ENCODE peak calls at places on chromosomes 7 and 10, in six cellular contexts. R is hepatocyte, H is MM.1S, E is prostate gland, Z is cardiac muscle cell, L is endothelial cell of umbilical vein. A is an unnamed sample.

GRCh38 chr7:30996883-30997282 is 33.1 kb downstream of the GHRHR start:
- DNase-seq in R (no peak), L (no peak), Z (no peak), H (no peak), E (no peak), A (no peak)

GRCh38 chr10:20885678-20886077 is 11.4 kb downstream of the NEBL start:
- DNase-seq in H (peak; percentile 81), R (peak; percentile 8), L (no peak), E (no peak), Z (no peak), A (no peak)

GRCh38 chr7:156156734-156157408 is 344.6 kb upstream of the SHH start:
- DNase-seq in E (no peak), L (no peak), R (peak; percentile 61), Z (no peak), H (peak; percentile 27), A (no peak)

GRCh38 chr10:33352154-33352553 is 17.7 kb upstream of the NRP1 start:
- DNase-seq in H (no peak), E (no peak), L (peak; percentile 73), Z (no peak), R (no peak), A (peak; percentile 61)

GRCh38 chr10:78301891-78302738 is 268.5 kb downstream of the RPS24 start:
- DNase-seq in E (no peak), H (no peak), L (no peak), R (peak; percentile 30), Z (peak; percentile 57), A (no peak)

GRCh38 chr10:71584461-71584860 is 135.1 kb downstream of the C10orf105 start:
- DNase-seq in L (no peak), H (no peak), R (no peak), E (no peak), Z (no peak), A (no peak)

GRCh38 chr7:34298492-34298891 is 359.5 kb upstream of the NPSR1 start:
- DNase-seq in H (no peak), L (peak; percentile 78), Z (no peak), R (no peak), E (no peak), A (no peak)

GRCh38 chr10:51079766-51080165 is 5.5 kb downstream of the PRKG1 start:
- DNase-seq in L (no peak), R (no peak), Z (no peak), E (no peak), H (no peak), A (no peak)

GRCh38 chr7:128425851-128426250 is 16.1 kb upstream of the IMPDH1 start:
- DNase-seq in R (peak; percentile 74), L (peak; percentile 69), E (peak; percentile 58), H (peak; percentile 76), Z (peak; percentile 75), A (peak; percentile 16)

GRCh38 chr7:6624246-6624611 is 8.8 kb downstream of the ZNF853 start:
- DNase-seq in Z (no peak), H (no peak), R (no peak), L (no peak), E (no peak), A (no peak)

GRCh38 chr10:105063796-105064195 is 422.7 kb downstream of the SORCS3 start:
- DNase-seq in R (peak; percentile 65), Z (peak; percentile 64), L (no peak), H (peak; percentile 39), E (no peak), A (no peak)

GRCh38 chr10:128625926-128626325 is 499.7 kb upstream of the MKI67 start:
- DNase-seq in L (no peak), R (no peak), Z (no peak), H (no peak), E (no peak), A (no peak)

GRCh38 chr10:88848499-88848898 is 3.1 kb downstream of the ANKRD22 start:
- DNase-seq in L (peak; percentile 68), E (no peak), R (no peak), Z (no peak), H (no peak), A (no peak)

GRCh38 chr7:3028071-3028766 is 15.4 kb downstream of the CARD11 start:
- DNase-seq in Z (no peak), L (peak; percentile 90), R (peak; percentile 53), E (peak; percentile 66), H (no peak), A (no peak)

GRCh38 chr10:63236113-63236935 is 103.2 kb downstream of the NRBF2 start:
- DNase-seq in E (peak; percentile 41), H (peak; percentile 64), Z (no peak), R (peak; percentile 69), L (peak; percentile 96), A (peak; percentile 80)

GRCh38 chr7:20350996-20351692 is 20.4 kb downstream of the ITGB8 start:
- DNase-seq in E (no peak), Z (no peak), H (no peak), L (no peak), R (no peak), A (no peak)

GRCh38 chr10:68132391-68132790 is 23.1 kb downstream of the MYPN start:
- DNase-seq in R (no peak), H (no peak), L (no peak), E (no peak), Z (no peak), A (no peak)

GRCh38 chr10:1230592-1231275 is 174.5 kb downstream of the WDR37 start:
- DNase-seq in E (no peak), Z (no peak), R (no peak), H (no peak), L (no peak), A (no peak)

GRCh38 chr10:72424561-72424960 is 69.8 kb upstream of the DNAJB12 start:
- DNase-seq in R (no peak), H (no peak), E (no peak), Z (no peak), L (peak; percentile 50), A (no peak)

GRCh38 chr10:47277352-47278151 is 22.4 kb upstream of the GDF10 start:
- DNase-seq in L (no peak), H (no peak), E (peak; percentile 37), Z (no peak), R (no peak), A (no peak)

GRCh38 chr7:129166745-129167144 is 21.7 kb upstream of the SMO start:
- DNase-seq in E (no peak), L (no peak), Z (no peak), R (no peak), H (no peak), A (no peak)

GRCh38 chr10:50594012-50594411 is 29.7 kb downstream of the SGMS1 start:
- DNase-seq in H (no peak), E (no peak), R (peak; percentile 37), L (peak; percentile 37), Z (no peak), A (peak; percentile 37)

GRCh38 chr10:11541296-11541695 is 70.2 kb downstream of the USP6NL start:
- DNase-seq in H (no peak), E (no peak), L (no peak), Z (no peak), R (no peak), A (no peak)

GRCh38 chr10:19749185-19749729 is 67.0 kb upstream of the PLXDC2 start:
- DNase-seq in E (no peak), H (no peak), Z (no peak), L (no peak), R (no peak), A (no peak)

GRCh38 chr7:42319631-42320030 is 82.6 kb upstream of the GLI3 start:
- DNase-seq in E (no peak), H (no peak), R (no peak), L (peak; percentile 20), Z (no peak), A (no peak)

GRCh38 chr10:92696606-92697383 is 7.0 kb downstream of the HHEX start:
- DNase-seq in E (no peak), L (peak; percentile 40), H (no peak), Z (no peak), R (no peak), A (no peak)

GRCh38 chr7:78718212-78718611 is 735.3 kb downstream of the MAGI2 start:
- DNase-seq in R (no peak), E (no peak), Z (no peak), L (no peak), H (no peak), A (no peak)
- H3K27ac ChIP-seq in R (no peak overlapping the region), E (no peak overlapping the region), Z (peak overlapping the region; percentile 4), L (no peak overlapping the region), H (no peak overlapping the region), A (no peak overlapping the region)

GRCh38 chr10:60430017-60430416 is 40.3 kb upstream of the ANK3 start:
- DNase-seq in L (peak; percentile 73), Z (no peak), H (no peak), E (peak; percentile 23), R (no peak), A (peak; percentile 36)
- H3K4me3 ChIP-seq in L (no peak overlapping the region), Z (no peak overlapping the region), H (no peak overlapping the region), E (no peak overlapping the region), R (no peak overlapping the region), A (no peak overlapping the region)

GRCh38 chr10:117170244-117170643 is 27.0 kb upstream of the KCNK18 start:
- DNase-seq in Z (no peak), E (no peak), R (no peak), H (no peak), L (no peak), A (no peak)

GRCh38 chr10:117178190-117178589 is 19.1 kb upstream of the KCNK18 start:
- DNase-seq in E (no peak), L (no peak), H (no peak), Z (no peak), R (no peak), A (no peak)

GRCh38 chr10:117175901-117176534 is 21.3 kb upstream of the KCNK18 start:
- DNase-seq in L (peak; percentile 79), Z (peak; percentile 75), R (peak; percentile 87), E (peak; percentile 54), H (peak; percentile 84), A (peak; percentile 55)

GRCh38 chr10:117174439-117175214 is 22.7 kb upstream of the KCNK18 start:
- DNase-seq in R (peak; percentile 91), E (peak; percentile 68), L (peak; percentile 81), Z (peak; percentile 87), H (peak; percentile 83), A (peak; percentile 32)

DNA sequence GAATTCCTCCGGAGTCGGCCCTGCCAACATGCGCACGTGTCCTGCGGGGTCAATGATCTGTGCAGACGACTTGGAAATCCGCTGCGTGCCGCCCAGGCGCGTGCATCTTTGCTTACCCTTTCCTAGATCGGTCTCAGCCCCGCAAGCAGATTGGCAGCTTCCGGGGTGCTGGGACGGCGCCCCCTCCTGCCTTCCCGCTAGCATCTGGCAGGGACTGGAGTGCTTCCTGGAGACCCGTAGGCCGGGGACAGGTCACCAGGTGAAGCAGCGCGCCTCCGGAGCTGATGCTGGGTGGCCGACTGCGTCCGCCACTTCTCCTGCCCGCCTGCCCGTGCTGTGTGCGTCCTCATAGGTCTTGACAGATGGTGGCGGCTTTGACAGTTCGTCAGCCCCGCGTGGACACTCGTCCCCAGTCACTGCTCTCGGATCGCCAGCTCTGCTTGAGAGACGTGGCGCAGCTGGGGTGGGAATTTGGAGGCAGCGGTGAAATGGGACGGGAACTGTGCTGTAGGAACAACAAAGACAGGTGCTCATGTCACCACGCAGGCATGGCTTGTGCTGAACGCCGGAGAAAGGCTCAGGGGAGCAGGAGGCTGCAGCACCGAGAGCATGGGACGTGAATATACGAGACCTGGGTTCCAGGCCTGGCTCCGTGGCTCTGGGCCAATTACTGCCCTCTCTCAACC is 21.9 kb upstream of the KCNK18 start:
- DNase-seq in E (no peak), Z (peak; percentile 30), L (no peak), H (peak; percentile 25), R (peak; percentile 31), A (no peak)
- TF ChIP-seq CTCF in E (no peak), Z (no peak), L (no peak), H (no peak), R (no peak), A (no peak)

GRCh38 chr7:29255199-29255838 is 60.7 kb downstream of the CHN2 start:
- DNase-seq in Z (no peak), R (no peak), E (no peak), L (peak; percentile 49), H (no peak), A (no peak)
- H3K27ac ChIP-seq in Z (no peak overlapping the region), R (peak overlapping the region; percentile 52), E (no peak overlapping the region), L (no peak overlapping the region), H (peak overlapping the region; percentile 12), A (no peak overlapping the region)